ENCODE peak calls at places on chromosomes 5 and 9, in eight cellular contexts. Y, C, G, B, U, N, K and I are unnamed samples.
A peak's percentile ranks its signal among the peaks of the same experiment; 100 is the strongest.

GRCh38 chr5:112479418-112479817 is 60.3 kb upstream of the EPB41L4A start:
- DNase-seq in Y (no peak), C (no peak), G (no peak), B (no peak), U (no peak), N (no peak), K (no peak), I (no peak)

GRCh38 chr5:32428426-32428825 is 16.1 kb downstream of the ZFR start:
- DNase-seq in Y (no peak), C (no peak), G (no peak), B (no peak), U (no peak), N (no peak), K (no peak), I (no peak)

GRCh38 chr9:77864096-77864889 is 167.3 kb downstream of the GNAQ start:
- DNase-seq in Y (no peak), C (no peak), G (no peak), B (no peak), U (no peak), N (no peak), K (no peak), I (no peak)

GRCh38 chr9:114046876-114047275 is 31.2 kb downstream of the AMBP start:
- DNase-seq in Y (no peak), C (no peak), G (no peak), B (no peak), U (no peak), N (no peak), K (no peak), I (no peak)

GRCh38 chr9:135215571-135216161 is 128.2 kb downstream of the OLFM1 start:
- DNase-seq in Y (peak; percentile 45), C (peak; percentile 42), G (no peak), B (peak; percentile 80), U (no peak), N (no peak), K (no peak), I (no peak)

GRCh38 chr9:103361906-103362305 is 366.8 kb downstream of the CYLC2 start:
- DNase-seq in Y (no peak), C (no peak), G (no peak), B (no peak), U (no peak), N (no peak), K (no peak), I (no peak)

GRCh38 chr9:133460405-133461175 is 812 bp downstream of the CACFD1 start:
- DNase-seq in Y (no peak), C (peak; percentile 80), G (peak; percentile 91), B (peak; percentile 87), U (no peak), N (peak; percentile 78), K (peak; percentile 21), I (no peak)

GRCh38 chr9:9133526-9133925 is 1333.9 kb upstream of the DMAC1 start:
- DNase-seq in Y (no peak), C (no peak), G (no peak), B (no peak), U (no peak), N (no peak), K (no peak), I (no peak)

GRCh38 chr5:123116063-123116462 is 27.0 kb downstream of the PRDM6 start:
- DNase-seq in Y (no peak), C (no peak), G (no peak), B (no peak), U (no peak), N (no peak), K (no peak), I (no peak)

GRCh38 chr9:122988919-122989614 is 44.4 kb upstream of the GPR21 start:
- DNase-seq in Y (no peak), C (no peak), G (no peak), B (no peak), U (no peak), N (peak; percentile 45), K (no peak), I (no peak)

GRCh38 chr5:2553611-2554010 is 197.9 kb downstream of the IRX2 start:
- DNase-seq in Y (no peak), C (no peak), G (no peak), B (no peak), U (no peak), N (no peak), K (no peak), I (no peak)

GRCh38 chr5:36073595-36074216 is 7.0 kb upstream of the UGT3A2 start:
- DNase-seq in Y (no peak), C (no peak), G (no peak), B (no peak), U (no peak), N (peak; percentile 81), K (no peak), I (no peak)

GRCh38 chr5:171984748-171985419 is 21.6 kb downstream of the FBXW11 start:
- DNase-seq in Y (no peak), C (no peak), G (no peak), B (no peak), U (no peak), N (no peak), K (no peak), I (no peak)

GRCh38 chr9:125524522-125524921 is 182.5 kb downstream of the MAPKAP1 start:
- DNase-seq in Y (no peak), C (no peak), G (no peak), B (no peak), U (no peak), N (no peak), K (no peak), I (no peak)

GRCh38 chr5:169302491-169303118 is 1.7 kb upstream of the SLIT3 start:
- DNase-seq in Y (peak; percentile 75), C (peak; percentile 82), G (peak; percentile 75), B (peak; percentile 69), U (no peak), N (peak; percentile 90), K (peak; percentile 73), I (no peak)

GRCh38 chr5:169302046-169302445 is 1.1 kb upstream of the SLIT3 start:
- DNase-seq in Y (no peak), C (no peak), G (no peak), B (no peak), U (no peak), N (no peak), K (no peak), I (no peak)

GRCh38 chr5:169303119-169303515 is 2.2 kb upstream of the SLIT3 start:
- DNase-seq in Y (no peak), C (no peak), G (no peak), B (no peak), U (no peak), N (no peak), K (no peak), I (no peak)

GRCh38 chr5:169301386-169301930 is 519 bp upstream of the SLIT3 start:
- DNase-seq in Y (no peak), C (peak; percentile 21), G (no peak), B (no peak), U (no peak), N (no peak), K (no peak), I (no peak)

GRCh38 chr5:169304175-169304574 is 3.2 kb upstream of the SLIT3 start:
- DNase-seq in Y (no peak), C (no peak), G (no peak), B (no peak), U (no peak), N (no peak), K (no peak), I (no peak)
- H3K27me3 ChIP-seq in Y (peaks cover 46% of the 10 kb centered on the region), C (no peaks in the 10 kb centered on the region), G (peaks cover 20% of the 10 kb centered on the region), B (peaks cover 6% of the 10 kb centered on the region), U (no peaks in the 10 kb centered on the region), N (no peaks in the 10 kb centered on the region), K (no peaks in the 10 kb centered on the region), I (no peaks in the 10 kb centered on the region)

GRCh38 chr9:130934702-130935659 is 4.1 kb downstream of the FIBCD1 start:
- DNase-seq in Y (no peak), C (no peak), G (peak; percentile 38), B (no peak), U (no peak), N (no peak), K (no peak), I (no peak)

GRCh38 chr9:130935660-130936271 is 3.3 kb downstream of the FIBCD1 start:
- DNase-seq in Y (no peak), C (no peak), G (no peak), B (no peak), U (no peak), N (no peak), K (no peak), I (no peak)

GRCh38 chr9:130932220-130933069 is 6.6 kb downstream of the FIBCD1 start:
- DNase-seq in Y (peak; percentile 49), C (no peak), G (no peak), B (no peak), U (no peak), N (peak; percentile 56), K (no peak), I (no peak)

GRCh38 chr9:130933114-130934046 is 5.7 kb downstream of the FIBCD1 start:
- DNase-seq in Y (peak; percentile 49), C (no peak), G (no peak), B (no peak), U (no peak), N (no peak), K (no peak), I (no peak)

GRCh38 chr9:130934246-130934645 is 4.8 kb downstream of the FIBCD1 start:
- DNase-seq in Y (peak; percentile 31), C (no peak), G (no peak), B (no peak), U (no peak), N (no peak), K (no peak), I (no peak)
- H3K27me3 ChIP-seq in Y (peaks cover 84% of the 10 kb centered on the region), C (peaks cover 5% of the 10 kb centered on the region), G (peaks cover 17% of the 10 kb centered on the region), B (peaks cover 29% of the 10 kb centered on the region), U (peaks cover 24% of the 10 kb centered on the region), N (no peaks in the 10 kb centered on the region), K (peaks cover 2% of the 10 kb centered on the region), I (peaks cover 4% of the 10 kb centered on the region)

DNA sequence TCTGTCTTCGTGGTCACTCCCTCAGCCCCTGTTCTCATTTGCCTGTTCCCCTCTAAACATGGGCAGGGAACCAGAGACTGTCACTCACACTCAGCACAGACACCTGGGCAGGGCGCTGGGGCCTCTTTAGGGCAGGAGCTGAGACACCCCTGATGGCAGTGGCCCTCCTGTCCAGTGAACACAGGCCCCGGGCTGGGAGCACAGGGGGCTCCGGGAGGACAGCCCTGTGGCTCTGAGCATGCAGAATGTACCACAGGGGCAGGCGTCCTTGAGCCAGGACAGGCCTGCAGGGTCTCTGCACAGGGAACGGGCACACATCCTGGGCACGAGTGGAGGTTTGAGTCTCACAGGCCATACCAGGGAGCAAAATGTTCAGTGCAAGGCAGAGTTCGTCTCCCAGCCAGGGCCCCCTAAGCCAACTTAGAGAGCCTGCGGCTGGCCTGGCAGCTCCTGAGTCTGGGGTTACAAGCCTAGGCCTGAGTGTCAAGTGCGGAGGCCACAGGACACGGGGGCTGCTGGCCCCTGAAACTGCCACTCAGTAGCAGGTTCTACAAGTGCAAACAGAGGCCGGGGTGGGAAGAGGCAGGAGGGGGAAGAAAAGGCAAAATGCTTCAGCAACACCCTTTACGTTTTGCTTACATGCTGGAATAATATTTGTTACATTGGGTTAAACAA is 55.9 kb upstream of the NKD2 start:
- DNase-seq in Y (no peak), C (no peak), G (no peak), B (no peak), U (no peak), N (no peak), K (no peak), I (no peak)
- H3K27me3 ChIP-seq in Y (peaks cover 54% of the 10 kb centered on the region), C (no peaks in the 10 kb centered on the region), G (no peaks in the 10 kb centered on the region), B (no peaks in the 10 kb centered on the region), U (no peaks in the 10 kb centered on the region), N (no peaks in the 10 kb centered on the region), K (no peaks in the 10 kb centered on the region), I (no peaks in the 10 kb centered on the region)

DNA sequence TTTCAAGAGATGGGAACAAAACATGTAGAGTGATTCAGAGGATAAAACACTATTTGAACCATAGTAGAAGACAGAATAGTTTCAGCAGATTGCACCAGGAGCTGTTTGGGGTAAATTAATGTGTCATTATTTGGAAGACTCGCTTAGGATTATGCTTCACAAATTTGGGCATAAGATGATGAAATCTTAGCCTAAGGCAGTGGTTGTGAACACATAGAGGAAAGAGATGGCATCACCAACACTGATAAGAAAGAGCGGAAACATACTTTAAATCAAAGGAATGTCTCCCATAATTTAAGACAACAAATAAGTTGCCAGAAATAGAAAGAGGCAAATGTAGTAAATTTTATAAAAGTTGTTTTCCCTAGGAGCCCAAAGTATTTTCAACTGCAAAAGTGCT is 66.1 kb upstream of the TBCA start:
- DNase-seq in Y (no peak), C (no peak), G (no peak), B (no peak), U (no peak), N (no peak), K (no peak), I (no peak)
- H3K27me3 ChIP-seq in Y (peaks cover 8% of the 10 kb centered on the region), C (no peaks in the 10 kb centered on the region), G (peaks cover 24% of the 10 kb centered on the region), B (peaks cover 6% of the 10 kb centered on the region), U (peaks cover 5% of the 10 kb centered on the region), N (no peaks in the 10 kb centered on the region), K (no peaks in the 10 kb centered on the region), I (no peaks in the 10 kb centered on the region)